ENCODE peak calls at places on chromosomes 16 and 17, in four cellular contexts. X is non-pigmented ciliary epithelial cell; O is lower leg skin; N is activated naive CD8-positive, alpha-beta T cell treated with anti-CD3 and anti-CD28 coated beads, Interleukin-2, amount 50 U/mL, for 24 hours. G is an unnamed sample.

GRCh38 chr17:19928299-19928698 is 49.3 kb downstream of the AKAP10 start:
- DNase-seq in N (no peak), O (no peak), X (no peak), G (no peak)

GRCh38 chr17:49964539-49965521 is 4.2 kb upstream of the DLX4 start:
- DNase-seq in O (no peak), N (no peak), X (no peak), G (peak)

GRCh38 chr16:4624827-4625616 is 396 bp downstream of the MGRN1 start:
- DNase-seq in O (peak), X (no peak), N (peak), G (peak)

GRCh38 chr17:33922971-33923370 is 332.1 kb upstream of the CCL2 start:
- DNase-seq in O (no peak), N (no peak), X (no peak), G (no peak)

GRCh38 chr17:50267074-50267841 is 7.0 kb upstream of the TMEM92 start:
- DNase-seq in X (no peak), O (no peak), N (no peak), G (no peak)

GRCh38 chr17:82917656-82918345 is 78.0 kb upstream of the ZNF750 start:
- DNase-seq in O (no peak), X (no peak), N (peak), G (peak)

GRCh38 chr17:78616946-78617345 is 39.8 kb upstream of the DNAH17 start:
- DNase-seq in N (no peak), X (no peak), O (no peak), G (no peak)

GRCh38 chr17:40122466-40122943 is 734 bp downstream of the MSL1 start:
- DNase-seq in N (peak), O (no peak), X (no peak), G (peak)

GRCh38 chr16:73122604-73123386 is 74.9 kb upstream of the ZFHX3 start:
- DNase-seq in O (no peak), X (no peak), N (no peak), G (no peak)

G was measured in WTC11.